ENCODE peak calls at places on chromosomes 11 and 22, in four cellular contexts. Z, W, M and G are unnamed samples.

GRCh38 chr11:105245781-105246315 is 106.3 kb upstream of the CARD18 start:
- DNase-seq in Z (no peak), M (no peak), W (no peak), G (no peak)

GRCh38 chr11:100994966-100995365 is 134.6 kb downstream of the PGR start:
- DNase-seq in Z (no peak), W (no peak), M (no peak), G (no peak)

GRCh38 chr11:100705447-100705846 is 18.4 kb downstream of the ARHGAP42 start:
- DNase-seq in Z (no peak), W (no peak), M (no peak), G (no peak)

GRCh38 chr22:29596408-29596807 is 7.0 kb upstream of the NF2 start:
- DNase-seq in W (no peak), M (no peak), Z (no peak), G (no peak)

GRCh38 chr22:30753701-30754100 is 59.0 kb downstream of the OSBP2 start:
- DNase-seq in M (no peak), Z (no peak), W (no peak), G (no peak)

GRCh38 chr22:21951931-21952465 is 650 bp downstream of the PPM1F start:
- DNase-seq in Z (peak; percentile 42), W (no peak), M (peak; percentile 72), G (peak; percentile 35)

GRCh38 chr11:68383976-68384501 is 71.6 kb downstream of the LRP5 start:
- DNase-seq in Z (no peak), W (peak; percentile 44), M (peak; percentile 76), G (peak; percentile 72)

GRCh38 chr11:118621071-118621815 is 13.8 kb downstream of the PHLDB1 start:
- DNase-seq in M (peak; percentile 97), W (no peak), Z (peak; percentile 82), G (peak; percentile 51)

GRCh38 chr11:47915407-47916137 is 64.8 kb upstream of the PTPRJ start:
- DNase-seq in Z (no peak), M (no peak), W (no peak), G (no peak)

GRCh38 chr22:46360891-46361290 is 25.4 kb downstream of the TRMU start:
- DNase-seq in M (no peak), W (no peak), Z (no peak), G (no peak)

GRCh38 chr11:18192988-18193387 is 20.4 kb downstream of the MRGPRX4 start:
- DNase-seq in Z (no peak), M (peak; percentile 72), W (no peak), G (no peak)

GRCh38 chr11:69202511-69203221 is 46.9 kb downstream of the SMIM38 start:
- DNase-seq in M (no peak), Z (no peak), W (no peak), G (no peak)

GRCh38 chr11:24592342-24592741 is 95.5 kb downstream of the LUZP2 start:
- DNase-seq in M (no peak), Z (peak; percentile 30), W (no peak), G (no peak)

GRCh38 chr11:125075900-125076317 is 12.8 kb downstream of the SLC37A2 start:
- DNase-seq in W (no peak), M (no peak), Z (peak; percentile 29), G (no peak)

GRCh38 chr11:132901638-132902610 is 630.4 kb downstream of the OPCML start:
- DNase-seq in W (no peak), Z (no peak), M (no peak), G (no peak)

GRCh38 chr11:73465019-73465675 is 88.9 kb downstream of the RELT start:
- DNase-seq in W (no peak), M (no peak), Z (peak; percentile 30), G (no peak)

GRCh38 chr11:105333153-105333552 is 193.6 kb upstream of the CARD18 start:
- DNase-seq in Z (no peak), M (no peak), W (no peak), G (no peak)

GRCh38 chr22:31160328-31160978 is 471 bp downstream of the RNF185 start:
- DNase-seq in W (no peak), M (no peak), Z (peak; percentile 14), G (no peak)

GRCh38 chr11:61730222-61730994 is 22.0 kb upstream of the MYRF start:
- DNase-seq in W (no peak), M (no peak), Z (no peak), G (no peak)

GRCh38 chr11:35165416-35166368 is 26.7 kb downstream of the CD44 start:
- DNase-seq in M (no peak), Z (peak; percentile 77), W (peak; percentile 58), G (peak; percentile 35)

GRCh38 chr11:44387825-44388224 is 77.9 kb upstream of the ALX4 start:
- DNase-seq in M (no peak), W (no peak), Z (no peak), G (no peak)

GRCh38 chr22:46815896-46816721 is 53.7 kb downstream of the TBC1D22A start:
- DNase-seq in Z (peak; percentile 57), W (no peak), M (no peak), G (no peak)

GRCh38 chr11:62124186-62125113 is 639 bp downstream of the INCENP start:
- DNase-seq in W (no peak), Z (peak; percentile 37), M (no peak), G (no peak)

GRCh38 chr22:19843107-19843856 is 11.4 kb downstream of the GNB1L start:
- DNase-seq in W (no peak), Z (no peak), M (no peak), G (no peak)

GRCh38 chr22:35582861-35583670 is 34.1 kb downstream of the MB start:
- DNase-seq in M (peak; percentile 73), Z (peak; percentile 42), W (no peak), G (peak; percentile 78)

GRCh38 chr11:119583585-119583984 is 145.4 kb downstream of the NECTIN1 start:
- DNase-seq in M (no peak), W (no peak), Z (no peak), G (no peak)

GRCh38 chr11:68974421-68975194 is 6.2 kb downstream of the MRGPRD start:
- DNase-seq in Z (no peak), W (no peak), M (peak; percentile 69), G (no peak)

GRCh38 chr11:12430912-12431311 is 53.5 kb downstream of the PARVA start:
- DNase-seq in Z (peak; percentile 87), W (no peak), M (no peak), G (no peak)